ENCODE peak calls at places on chromosomes 1 and 21, in six cellular contexts. One of them, this sample, is unnamed.

GRCh38 chr1:109392788-109393580 is 4.7 kb downstream of the SORT1 start:
- DNase-seq in adrenal gland: peak; percentile 79
- DNase-seq in prostate gland: peak; percentile 70
- DNase-seq in mucosa of descending colon: peak; percentile 63
- DNase-seq in choroid plexus epithelial cell: peak; percentile 86
- DNase-seq in right atrium auricular region: peak; percentile 86
- DNase-seq in this sample: peak; percentile 71

GRCh38 chr1:3837200-3837599 is 19.8 kb downstream of the CEP104 start:
- DNase-seq in adrenal gland: no peak
- DNase-seq in right atrium auricular region: no peak
- DNase-seq in mucosa of descending colon: no peak
- DNase-seq in prostate gland: no peak
- DNase-seq in choroid plexus epithelial cell: no peak
- DNase-seq in this sample: no peak

GRCh38 chr1:216457356-216457755 is 34.1 kb upstream of the USH2A start:
- DNase-seq in adrenal gland: no peak
- DNase-seq in right atrium auricular region: no peak
- DNase-seq in choroid plexus epithelial cell: peak; percentile 64
- DNase-seq in prostate gland: no peak
- DNase-seq in mucosa of descending colon: no peak
- DNase-seq in this sample: peak; percentile 63

GRCh38 chr1:53458634-53459033 is 565 bp upstream of the DMRTB1 start:
- DNase-seq in prostate gland: no peak
- DNase-seq in mucosa of descending colon: no peak
- DNase-seq in adrenal gland: no peak
- DNase-seq in right atrium auricular region: peak; percentile 11
- DNase-seq in choroid plexus epithelial cell: no peak
- DNase-seq in this sample: no peak

GRCh38 chr1:41618066-41618825 is 133.8 kb upstream of the EDN2 start:
- DNase-seq in adrenal gland: peak; percentile 84
- DNase-seq in prostate gland: peak; percentile 92
- DNase-seq in choroid plexus epithelial cell: peak; percentile 67
- DNase-seq in right atrium auricular region: peak; percentile 86
- DNase-seq in mucosa of descending colon: peak; percentile 55
- DNase-seq in this sample: peak; percentile 41

GRCh38 chr1:54404939-54405880 is 984 bp downstream of the SSBP3 start:
- DNase-seq in mucosa of descending colon: peak; percentile 38
- DNase-seq in choroid plexus epithelial cell: no peak
- DNase-seq in adrenal gland: peak; percentile 46
- DNase-seq in right atrium auricular region: no peak
- DNase-seq in prostate gland: no peak
- DNase-seq in this sample: no peak

GRCh38 chr1:204213668-204214662 is at the start of gene GOLT1A:
- DNase-seq in adrenal gland: peak; percentile 72
- DNase-seq in mucosa of descending colon: peak; percentile 90
- DNase-seq in right atrium auricular region: peak; percentile 75
- DNase-seq in choroid plexus epithelial cell: peak; percentile 85
- DNase-seq in prostate gland: peak; percentile 69
- DNase-seq in this sample: peak; percentile 52

GRCh38 chr1:185559684-185560310 is 174.4 kb upstream of the HMCN1 start:
- DNase-seq in choroid plexus epithelial cell: peak; percentile 75
- DNase-seq in adrenal gland: peak; percentile 43
- DNase-seq in mucosa of descending colon: peak; percentile 69
- DNase-seq in prostate gland: peak; percentile 9
- DNase-seq in right atrium auricular region: peak; percentile 66
- DNase-seq in this sample: peak; percentile 58

GRCh38 chr21:22575165-22575584 is 1577.0 kb downstream of the NCAM2 start:
- DNase-seq in right atrium auricular region: no peak
- DNase-seq in mucosa of descending colon: no peak
- DNase-seq in adrenal gland: peak; percentile 19
- DNase-seq in prostate gland: no peak
- DNase-seq in choroid plexus epithelial cell: peak; percentile 2
- DNase-seq in this sample: no peak

GRCh38 chr1:118294817-118295486 is 109.9 kb upstream of the SPAG17 start:
- DNase-seq in right atrium auricular region: no peak
- DNase-seq in choroid plexus epithelial cell: peak; percentile 16
- DNase-seq in adrenal gland: no peak
- DNase-seq in prostate gland: no peak
- DNase-seq in mucosa of descending colon: no peak
- DNase-seq in this sample: no peak

GRCh38 chr1:17356387-17356992 is 15.5 kb upstream of the PADI6 start:
- DNase-seq in adrenal gland: no peak
- DNase-seq in right atrium auricular region: no peak
- DNase-seq in prostate gland: no peak
- DNase-seq in choroid plexus epithelial cell: no peak
- DNase-seq in mucosa of descending colon: no peak
- DNase-seq in this sample: no peak

GRCh38 chr1:47593001-47593568 is 155.2 kb downstream of the FOXD2 start:
- DNase-seq in mucosa of descending colon: no peak
- DNase-seq in prostate gland: no peak
- DNase-seq in right atrium auricular region: peak; percentile 40
- DNase-seq in choroid plexus epithelial cell: no peak
- DNase-seq in adrenal gland: no peak
- DNase-seq in this sample: no peak

GRCh38 chr1:92822907-92823306 is 8.9 kb upstream of the RPL5 start:
- DNase-seq in choroid plexus epithelial cell: peak; percentile 94
- DNase-seq in prostate gland: no peak
- DNase-seq in right atrium auricular region: no peak
- DNase-seq in adrenal gland: no peak
- DNase-seq in mucosa of descending colon: no peak
- DNase-seq in this sample: peak; percentile 35

GRCh38 chr1:7292714-7293419 is 478.2 kb upstream of the VAMP3 start:
- DNase-seq in adrenal gland: no peak
- DNase-seq in prostate gland: no peak
- DNase-seq in right atrium auricular region: no peak
- DNase-seq in mucosa of descending colon: no peak
- DNase-seq in choroid plexus epithelial cell: no peak
- DNase-seq in this sample: no peak

GRCh38 chr1:155871390-155871789 is 12.0 kb downstream of the SYT11 start:
- DNase-seq in right atrium auricular region: peak; percentile 60
- DNase-seq in mucosa of descending colon: peak; percentile 14
- DNase-seq in choroid plexus epithelial cell: peak; percentile 13
- DNase-seq in prostate gland: no peak
- DNase-seq in adrenal gland: peak; percentile 93
- DNase-seq in this sample: peak; percentile 32

GRCh38 chr1:100328133-100328532 is 24.2 kb upstream of the CDC14A start:
- DNase-seq in prostate gland: no peak
- DNase-seq in right atrium auricular region: no peak
- DNase-seq in adrenal gland: no peak
- DNase-seq in choroid plexus epithelial cell: no peak
- DNase-seq in mucosa of descending colon: no peak
- DNase-seq in this sample: no peak

GRCh38 chr1:67460648-67461500 is 30.7 kb upstream of the SERBP1 start:
- DNase-seq in prostate gland: no peak
- DNase-seq in choroid plexus epithelial cell: no peak
- DNase-seq in right atrium auricular region: no peak
- DNase-seq in mucosa of descending colon: no peak
- DNase-seq in adrenal gland: no peak
- DNase-seq in this sample: no peak

GRCh38 chr1:230029244-230029643 is 37.8 kb upstream of the GALNT2 start:
- DNase-seq in adrenal gland: no peak
- DNase-seq in choroid plexus epithelial cell: no peak
- DNase-seq in mucosa of descending colon: peak; percentile 38
- DNase-seq in right atrium auricular region: no peak
- DNase-seq in prostate gland: no peak
- DNase-seq in this sample: no peak

GRCh38 chr1:166261511-166261910 is 94.7 kb upstream of the FAM78B start:
- DNase-seq in choroid plexus epithelial cell: no peak
- DNase-seq in mucosa of descending colon: no peak
- DNase-seq in prostate gland: no peak
- DNase-seq in adrenal gland: no peak
- DNase-seq in right atrium auricular region: no peak
- DNase-seq in this sample: no peak

GRCh38 chr1:217063065-217063908 is 340.1 kb upstream of the ESRRG start:
- DNase-seq in choroid plexus epithelial cell: no peak
- DNase-seq in right atrium auricular region: no peak
- DNase-seq in adrenal gland: no peak
- DNase-seq in mucosa of descending colon: peak; percentile 48
- DNase-seq in prostate gland: no peak
- DNase-seq in this sample: no peak

GRCh38 chr1:224205438-224205840 is 22.4 kb downstream of the DEGS1 start:
- DNase-seq in adrenal gland: no peak
- DNase-seq in prostate gland: no peak
- DNase-seq in right atrium auricular region: no peak
- DNase-seq in mucosa of descending colon: peak; percentile 20
- DNase-seq in choroid plexus epithelial cell: peak; percentile 65
- DNase-seq in this sample: peak; percentile 71

GRCh38 chr1:184315254-184315653 is 71.6 kb upstream of the C1orf21 start:
- DNase-seq in choroid plexus epithelial cell: peak; percentile 38
- DNase-seq in right atrium auricular region: no peak
- DNase-seq in prostate gland: no peak
- DNase-seq in adrenal gland: no peak
- DNase-seq in mucosa of descending colon: no peak
- DNase-seq in this sample: no peak

GRCh38 chr1:67748630-67749029 is 63.6 kb downstream of the GADD45A start:
- DNase-seq in adrenal gland: no peak
- DNase-seq in prostate gland: no peak
- DNase-seq in mucosa of descending colon: no peak
- DNase-seq in right atrium auricular region: no peak
- DNase-seq in choroid plexus epithelial cell: peak; percentile 80
- DNase-seq in this sample: peak; percentile 72

GRCh38 chr1:170927955-170928850 is 7.1 kb upstream of the MROH9 start:
- DNase-seq in adrenal gland: no peak
- DNase-seq in choroid plexus epithelial cell: peak; percentile 36
- DNase-seq in right atrium auricular region: no peak
- DNase-seq in mucosa of descending colon: peak; percentile 15
- DNase-seq in prostate gland: no peak
- DNase-seq in this sample: no peak
- TF ChIP-seq CTCF in adrenal gland: no peak
- TF ChIP-seq CTCF in choroid plexus epithelial cell: no peak
- TF ChIP-seq CTCF in right atrium auricular region: no peak
- TF ChIP-seq CTCF in mucosa of descending colon: no peak
- TF ChIP-seq CTCF in prostate gland: no peak
- TF ChIP-seq CTCF in this sample: peak; percentile 18

DNA sequence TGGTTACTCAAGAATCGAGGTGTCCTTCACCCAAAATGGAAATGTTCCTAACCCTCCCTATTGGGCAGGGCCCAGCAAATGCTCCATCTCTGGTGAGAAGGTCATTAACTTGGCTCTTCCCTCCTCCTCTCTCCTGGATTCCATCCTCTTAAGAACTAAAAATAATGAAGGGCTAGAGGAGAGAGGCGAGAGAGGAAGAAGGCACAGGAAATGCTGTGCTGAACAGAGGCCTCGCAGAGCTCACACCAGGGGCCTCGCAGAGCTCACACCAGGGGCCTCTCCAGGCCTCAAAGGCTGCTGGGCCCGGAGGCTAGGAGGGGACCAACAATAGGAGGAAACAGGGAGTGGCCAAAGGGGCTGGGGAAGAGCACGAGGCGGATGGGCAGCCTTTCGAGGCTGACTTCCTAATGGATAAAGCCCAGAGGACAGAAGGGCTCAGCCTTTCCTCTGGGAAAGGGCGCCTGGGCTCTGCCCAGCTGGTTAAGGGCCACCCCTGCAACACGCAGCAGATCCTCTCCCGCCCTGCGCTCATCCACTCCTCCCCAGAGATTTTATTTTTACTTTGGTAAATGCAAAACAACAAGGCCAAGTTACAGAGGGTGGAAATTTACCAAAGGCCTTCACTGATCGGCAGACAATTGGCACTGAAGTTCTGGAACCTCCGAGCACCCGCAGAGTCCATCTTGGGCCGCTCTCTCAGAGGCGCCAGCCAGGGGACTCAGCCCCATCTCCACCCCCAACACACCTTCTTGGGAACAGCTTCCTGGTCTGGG is 78.5 kb downstream of the ITPKB start:
- DNase-seq in mucosa of descending colon: no peak
- DNase-seq in choroid plexus epithelial cell: peak; percentile 35
- DNase-seq in right atrium auricular region: no peak
- DNase-seq in prostate gland: no peak
- DNase-seq in adrenal gland: peak; percentile 54
- DNase-seq in this sample: no peak
- H3K4me3 ChIP-seq in mucosa of descending colon: no peak overlapping the region
- H3K4me3 ChIP-seq in choroid plexus epithelial cell: no peak overlapping the region
- H3K4me3 ChIP-seq in right atrium auricular region: no peak overlapping the region
- H3K4me3 ChIP-seq in prostate gland: no peak overlapping the region
- H3K4me3 ChIP-seq in adrenal gland: no peak overlapping the region
- H3K4me3 ChIP-seq in this sample: no peak overlapping the region

DNA sequence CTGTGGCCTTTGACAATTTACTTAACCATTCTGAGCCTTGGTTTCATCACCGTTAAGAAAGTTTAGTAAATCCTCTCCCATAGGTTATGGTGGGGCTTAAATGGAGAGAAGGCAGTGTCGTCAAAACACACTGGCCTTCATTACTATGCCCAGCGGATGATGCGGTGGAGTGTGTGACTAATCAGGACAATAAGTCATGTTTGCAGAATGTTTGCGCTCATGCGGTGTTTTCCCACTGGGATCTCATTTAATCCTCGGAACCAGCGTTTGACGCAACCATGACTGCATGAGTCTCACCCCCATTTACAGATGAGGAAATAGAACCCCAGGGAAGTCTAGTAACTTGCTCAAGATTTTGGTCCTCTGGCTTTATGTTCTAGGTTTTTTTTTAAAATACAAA is 17.5 kb downstream of the SLC26A9 start:
- DNase-seq in right atrium auricular region: no peak
- DNase-seq in choroid plexus epithelial cell: peak; percentile 79
- DNase-seq in prostate gland: no peak
- DNase-seq in mucosa of descending colon: no peak
- DNase-seq in adrenal gland: no peak
- DNase-seq in this sample: peak; percentile 94
- TF ChIP-seq CTCF in right atrium auricular region: no peak
- TF ChIP-seq CTCF in choroid plexus epithelial cell: no peak
- TF ChIP-seq CTCF in prostate gland: no peak
- TF ChIP-seq CTCF in mucosa of descending colon: no peak
- TF ChIP-seq CTCF in adrenal gland: no peak
- TF ChIP-seq CTCF in this sample: no peak

GRCh38 chr1:228450200-228450599 is 33.5 kb upstream of the TRIM17 start:
- DNase-seq in choroid plexus epithelial cell: no peak
- DNase-seq in mucosa of descending colon: no peak
- DNase-seq in right atrium auricular region: no peak
- DNase-seq in adrenal gland: no peak
- DNase-seq in prostate gland: no peak
- DNase-seq in this sample: no peak

GRCh38 chr1:228445524-228445866 is 28.8 kb upstream of the TRIM17 start:
- DNase-seq in choroid plexus epithelial cell: no peak
- DNase-seq in mucosa of descending colon: no peak
- DNase-seq in prostate gland: no peak
- DNase-seq in adrenal gland: no peak
- DNase-seq in right atrium auricular region: no peak
- DNase-seq in this sample: no peak

GRCh38 chr1:228448372-228448771 is 31.7 kb upstream of the TRIM17 start:
- DNase-seq in prostate gland: no peak
- DNase-seq in right atrium auricular region: no peak
- DNase-seq in adrenal gland: no peak
- DNase-seq in choroid plexus epithelial cell: no peak
- DNase-seq in mucosa of descending colon: no peak
- DNase-seq in this sample: no peak

GRCh38 chr1:228445867-228446584 is 29.4 kb upstream of the TRIM17 start:
- DNase-seq in prostate gland: no peak
- DNase-seq in mucosa of descending colon: peak; percentile 22
- DNase-seq in right atrium auricular region: no peak
- DNase-seq in choroid plexus epithelial cell: peak; percentile 70
- DNase-seq in adrenal gland: peak; percentile 66
- DNase-seq in this sample: peak; percentile 25

DNA sequence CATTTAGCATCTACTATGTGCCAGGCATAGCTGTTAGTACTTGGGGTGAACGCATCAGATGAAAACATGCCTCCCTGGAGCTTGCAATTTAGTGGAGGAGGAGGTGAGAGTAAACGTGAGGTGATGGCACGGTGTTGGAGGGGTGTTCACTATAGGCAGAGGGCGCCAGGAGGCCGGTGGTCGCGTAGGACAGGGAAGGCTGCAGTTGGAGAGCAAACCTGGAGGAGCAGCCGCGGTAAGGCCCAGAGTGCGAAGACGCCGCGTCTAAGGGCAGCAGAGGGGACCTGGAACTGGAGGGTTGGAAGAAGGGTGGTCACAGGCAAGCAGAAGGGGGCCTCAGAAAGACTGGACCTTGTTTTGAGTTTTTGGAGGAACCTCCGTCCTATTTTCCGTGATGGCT is 30.2 kb upstream of the TRIM17 start:
- DNase-seq in adrenal gland: no peak
- DNase-seq in mucosa of descending colon: no peak
- DNase-seq in choroid plexus epithelial cell: no peak
- DNase-seq in right atrium auricular region: no peak
- DNase-seq in prostate gland: no peak
- DNase-seq in this sample: no peak
- H3K4me3 ChIP-seq in adrenal gland: no peak overlapping the region
- H3K4me3 ChIP-seq in mucosa of descending colon: no peak overlapping the region
- H3K4me3 ChIP-seq in choroid plexus epithelial cell: no peak overlapping the region
- H3K4me3 ChIP-seq in right atrium auricular region: no peak overlapping the region
- H3K4me3 ChIP-seq in prostate gland: no peak overlapping the region
- H3K4me3 ChIP-seq in this sample: no peak overlapping the region

This sample was measured in astrocyte of the spinal cord.